ENCODE peak calls at places on chromosomes 4 and X, in five cellular contexts. M is tibial nerve, L is lung, A is heart left ventricle, O is substantia nigra. H is an unnamed sample.

GRCh38 chr4:17763352-17763890 is 18.0 kb downstream of the FAM184B start:
- DNase-seq in M (no peak), L (no peak), A (no peak), O (no peak), H (no peak)

GRCh38 chr4:81905966-81906365 is 434.3 kb upstream of the RASGEF1B start:
- DNase-seq in M (no peak), L (no peak), A (no peak), O (no peak), H (no peak)

GRCh38 chr4:179097741-179098140 is 1655.5 kb upstream of the AGA start:
- DNase-seq in M (no peak), L (no peak), A (no peak), O (no peak), H (no peak)

GRCh38 chr4:1395941-1396805 is 10.1 kb downstream of the NKX1-1 start:
- DNase-seq in M (no peak), L (no peak), A (no peak), O (no peak), H (no peak)

GRCh38 chr4:143921160-143921559 is 15.8 kb upstream of the GYPE start:
- DNase-seq in M (no peak), L (no peak), A (no peak), O (no peak), H (no peak)

GRCh38 chrX:49995021-49995731 is 72.8 kb downstream of the CLCN5 start:
- DNase-seq in M (no peak), L (no peak), A (no peak), O (no peak), H (no peak)

GRCh38 chr4:52976523-52977230 is 114.6 kb downstream of the RASL11B start:
- DNase-seq in M (no peak), L (no peak), A (no peak), O (no peak), H (no peak)

GRCh38 chr4:3128976-3129375 is 54.5 kb downstream of the HTT start:
- DNase-seq in M (no peak), L (no peak), A (no peak), O (no peak), H (no peak)

GRCh38 chrX:24341795-24342194 is 18.6 kb upstream of the SUPT20HL1 start:
- DNase-seq in M (no peak), L (no peak), A (no peak), O (no peak), H (no peak)

GRCh38 chrX:63686878-63687714 is 97.9 kb downstream of the ARHGEF9 start:
- DNase-seq in M (no peak), L (no peak), A (no peak), O (no peak), H (no peak)

GRCh38 chr4:67928547-67928946 is 34.7 kb downstream of the TMPRSS11A start:
- DNase-seq in M (no peak), L (no peak), A (no peak), O (no peak), H (no peak)

GRCh38 chr4:8648816-8649630 is 56.5 kb downstream of the CPZ start:
- DNase-seq in M (no peak), L (no peak), A (peak), O (no peak), H (no peak)

GRCh38 chr4:140291259-140291658 is 82.2 kb upstream of the SCOC start:
- DNase-seq in M (no peak), L (no peak), A (no peak), O (no peak), H (no peak)

GRCh38 chr4:45317739-45318138 is 591.4 kb upstream of the GNPDA2 start:
- DNase-seq in M (no peak), L (no peak), A (no peak), O (no peak), H (no peak)

GRCh38 chr4:5050520-5050955 is 742 bp upstream of the STK32B start:
- DNase-seq in M (peak), L (peak), A (peak), O (peak), H (peak)

GRCh38 chr4:947491-947971 is 15.3 kb downstream of the TMEM175 start:
- DNase-seq in M (no peak), L (no peak), A (peak), O (no peak), H (no peak)

GRCh38 chrX:101265869-101266428 is 25.2 kb downstream of the TAF7L start:
- DNase-seq in M (no peak), L (no peak), A (no peak), O (no peak), H (no peak)

GRCh38 chr4:144351306-144351705 is 210.8 kb upstream of the GYPA start:
- DNase-seq in M (no peak), L (no peak), A (no peak), O (no peak), H (no peak)

GRCh38 chr4:138910914-138911336 is 104.7 kb upstream of the NOCT start:
- DNase-seq in M (peak), L (peak), A (peak), O (peak), H (peak)

GRCh38 chrX:41667631-41668030 is 21.1 kb upstream of the GPR34 start:
- DNase-seq in M (no peak), L (no peak), A (no peak), O (no peak), H (no peak)

GRCh38 chrX:29471829-29472228 is 743.5 kb upstream of the MAGEB2 start:
- DNase-seq in M (no peak), L (no peak), A (no peak), O (no peak), H (no peak)

GRCh38 chr4:104971458-104971857 is 175.2 kb upstream of the TET2 start:
- DNase-seq in M (no peak), L (no peak), A (no peak), O (no peak), H (no peak)

GRCh38 chr4:147843162-147843561 is 111.3 kb downstream of the ARHGAP10 start:
- DNase-seq in M (no peak), L (no peak), A (no peak), O (no peak), H (no peak)

GRCh38 chrX:30741545-30741944 is 88.3 kb downstream of the GK start:
- DNase-seq in M (no peak), L (no peak), A (no peak), O (no peak), H (no peak)

GRCh38 chrX:7580127-7580526 is 262.8 kb upstream of the VCX start:
- DNase-seq in M (no peak), L (no peak), A (no peak), O (no peak), H (no peak)

GRCh38 chr4:68129793-68130192 is at the start of gene TMPRSS11F:
- DNase-seq in M (no peak), L (no peak), A (no peak), O (no peak), H (no peak)

GRCh38 chr4:97159625-97160024 is 983.7 kb downstream of the STPG2 start:
- DNase-seq in M (no peak), L (no peak), A (no peak), O (no peak), H (no peak)

GRCh38 chrX:16320765-16321355 is 153.6 kb downstream of the MAGEB17 start:
- DNase-seq in M (no peak), L (no peak), A (no peak), O (no peak), H (no peak)

GRCh38 chr4:159227984-159228383 is 125.1 kb downstream of the RAPGEF2 start:
- DNase-seq in M (peak), L (peak), A (peak), O (peak), H (no peak)

GRCh38 chr4:159232465-159233106 is 129.7 kb downstream of the RAPGEF2 start:
- DNase-seq in M (no peak), L (no peak), A (no peak), O (no peak), H (no peak)

GRCh38 chr4:159224412-159224811 is 121.5 kb downstream of the RAPGEF2 start:
- DNase-seq in M (no peak), L (no peak), A (no peak), O (no peak), H (no peak)

GRCh38 chr4:159227378-159227777 is 124.5 kb downstream of the RAPGEF2 start:
- DNase-seq in M (no peak), L (no peak), A (no peak), O (no peak), H (no peak)

DNA sequence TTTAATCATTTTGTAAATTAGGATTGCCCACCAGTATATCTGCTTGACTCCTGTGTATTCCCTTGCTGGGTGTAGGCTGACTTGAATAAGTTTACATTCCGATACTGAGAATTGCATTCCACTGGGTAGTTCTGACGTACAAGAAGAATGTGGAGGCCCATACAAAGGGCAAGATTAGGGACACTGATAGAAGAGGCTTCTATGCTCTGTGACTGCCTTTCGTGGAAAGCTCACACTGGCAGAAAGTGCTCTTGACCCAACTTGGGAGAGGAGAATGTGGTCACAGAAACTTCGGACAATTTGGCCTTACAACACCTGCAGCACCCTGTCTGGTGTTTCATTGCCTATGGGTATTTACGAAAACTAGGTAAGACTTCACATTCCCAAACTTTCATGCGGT is 126.3 kb downstream of the RAPGEF2 start:
- DNase-seq in M (no peak), L (no peak), A (no peak), O (no peak), H (no peak)
- H3K27ac ChIP-seq in M (peak), L (peak), A (peak), O (no peak), H (no peak)

DNA sequence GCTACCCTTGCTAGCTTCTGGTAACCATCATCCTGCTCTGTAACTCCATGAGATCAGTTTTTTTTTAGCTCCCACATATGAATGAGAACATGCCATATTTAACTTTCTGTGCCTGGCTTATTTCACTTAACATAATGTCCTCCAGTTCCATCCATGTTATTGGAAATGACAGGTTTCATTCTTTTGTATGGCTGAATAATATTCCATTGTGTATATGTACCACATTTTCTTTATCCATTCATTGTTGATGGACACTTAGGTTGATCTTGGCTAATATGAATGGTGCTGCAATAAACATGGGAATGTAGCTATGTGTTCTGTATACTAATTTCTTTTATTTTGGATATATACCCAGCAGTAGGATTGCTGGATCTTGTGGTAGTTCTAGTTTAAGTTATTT is 204.7 kb downstream of the BMPR1B start:
- DNase-seq in M (no peak), L (no peak), A (no peak), O (no peak), H (no peak)
- H3K27ac ChIP-seq in M (no peak), L (no peak), A (no peak), O (no peak), H (no peak)

GRCh38 chr4:76665721-76666120 is 230.7 kb downstream of the SHROOM3 start:
- DNase-seq in M (no peak), L (no peak), A (no peak), O (no peak), H (no peak)

GRCh38 chr4:76663794-76664193 is 228.8 kb downstream of the SHROOM3 start:
- DNase-seq in M (no peak), L (no peak), A (no peak), O (no peak), H (no peak)

GRCh38 chr4:76666940-76667532 is 230.9 kb downstream of the SOWAHB start:
- DNase-seq in M (no peak), L (no peak), A (no peak), O (no peak), H (no peak)

GRCh38 chr4:76670631-76671030 is 227.3 kb downstream of the SOWAHB start:
- DNase-seq in M (no peak), L (no peak), A (no peak), O (no peak), H (no peak)

DNA sequence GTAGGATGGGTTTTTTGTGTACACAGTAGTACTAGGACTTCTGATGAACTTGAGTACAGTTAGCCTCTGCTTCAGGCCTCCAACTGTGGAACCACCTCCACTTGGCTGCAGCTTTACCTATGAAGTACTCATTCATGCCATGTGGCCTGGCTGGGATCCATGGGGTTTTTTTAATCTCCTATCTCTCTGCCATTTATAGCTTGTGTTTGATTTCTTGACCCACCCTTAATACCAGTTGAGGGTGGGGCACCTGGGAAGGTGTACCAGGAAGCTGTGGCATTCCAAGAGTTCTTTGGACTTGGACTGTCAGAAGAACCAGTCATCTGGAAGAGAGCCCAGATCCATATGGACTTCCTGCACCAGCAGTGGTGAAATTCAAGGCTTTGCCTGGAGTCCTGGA is 230.1 kb downstream of the SHROOM3 start:
- DNase-seq in M (no peak), L (peak), A (no peak), O (no peak), H (no peak)
- H3K27ac ChIP-seq in M (no peak), L (no peak), A (no peak), O (no peak), H (no peak)

GRCh38 chr4:109433281-109434006 is at the start of gene SEC24B:
- DNase-seq in M (peak), L (peak), A (peak), O (peak), H (peak)

GRCh38 chr4:109434793-109435080 is 1.1 kb downstream of the SEC24B start:
- DNase-seq in M (no peak), L (no peak), A (no peak), O (no peak), H (no peak)

GRCh38 chr4:109434007-109434792 is 585 bp downstream of the SEC24B start:
- DNase-seq in M (peak), L (peak), A (peak), O (peak), H (peak)

GRCh38 chr4:109432203-109432602 is 1.4 kb upstream of the SEC24B start:
- DNase-seq in M (no peak), L (no peak), A (no peak), O (no peak), H (no peak)

DNA sequence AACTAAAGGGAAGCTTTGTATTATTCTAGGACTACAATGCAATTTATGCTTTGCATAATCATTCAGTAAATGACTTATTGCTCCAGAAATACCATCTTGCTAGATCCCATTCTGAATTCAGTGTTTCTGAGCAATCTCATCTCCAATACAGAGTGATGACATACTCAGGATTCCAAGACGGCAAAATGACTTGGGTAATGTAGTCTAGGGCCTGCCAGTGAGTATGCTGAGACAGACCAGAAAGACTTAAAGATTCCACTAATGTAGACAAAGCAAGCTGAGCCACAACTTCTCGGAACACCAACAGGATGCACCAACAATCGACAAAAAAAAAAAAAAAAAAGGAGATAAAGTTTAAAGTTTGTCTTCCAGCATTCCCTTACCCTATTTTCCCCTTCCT is 939 bp upstream of the SEC24B start:
- DNase-seq in M (no peak), L (no peak), A (no peak), O (no peak), H (no peak)
- H3K27ac ChIP-seq in M (peak), L (peak), A (peak), O (no peak), H (peak)

DNA sequence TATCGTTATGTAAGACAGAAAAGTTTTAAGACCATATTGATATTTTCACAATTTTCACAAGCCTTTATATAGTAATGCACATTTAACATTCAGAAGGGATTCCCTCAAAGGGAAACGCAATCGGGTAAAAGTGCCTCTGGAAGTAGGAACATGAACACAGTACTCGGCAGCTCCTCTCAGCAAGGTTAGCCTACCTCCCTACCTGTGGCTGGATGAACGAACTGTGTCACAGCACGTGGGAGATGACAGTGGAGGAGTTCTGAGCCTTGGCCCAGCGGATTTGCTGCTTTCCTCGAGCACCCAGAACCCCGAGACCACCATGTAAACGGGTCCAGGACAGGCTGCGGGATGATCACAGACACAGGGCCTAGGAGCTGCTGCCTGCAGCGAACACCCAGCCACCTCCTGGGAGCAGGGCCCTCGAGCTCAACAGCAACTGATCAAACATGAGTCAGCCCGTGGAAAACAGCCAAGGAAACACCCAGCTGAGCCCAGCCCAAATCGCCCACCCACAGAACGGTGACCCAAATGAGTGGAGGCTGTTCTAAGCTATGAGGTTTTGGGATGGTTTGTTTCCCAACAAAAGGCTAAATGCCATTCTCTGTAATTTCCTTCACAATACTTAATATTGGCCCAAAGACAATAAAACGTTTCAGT is 30.4 kb downstream of the FAT1 start:
- DNase-seq in M (peak), L (peak), A (peak), O (no peak), H (no peak)
- H3K27ac ChIP-seq in M (peak), L (peak), A (no peak), O (no peak), H (no peak)

DNA sequence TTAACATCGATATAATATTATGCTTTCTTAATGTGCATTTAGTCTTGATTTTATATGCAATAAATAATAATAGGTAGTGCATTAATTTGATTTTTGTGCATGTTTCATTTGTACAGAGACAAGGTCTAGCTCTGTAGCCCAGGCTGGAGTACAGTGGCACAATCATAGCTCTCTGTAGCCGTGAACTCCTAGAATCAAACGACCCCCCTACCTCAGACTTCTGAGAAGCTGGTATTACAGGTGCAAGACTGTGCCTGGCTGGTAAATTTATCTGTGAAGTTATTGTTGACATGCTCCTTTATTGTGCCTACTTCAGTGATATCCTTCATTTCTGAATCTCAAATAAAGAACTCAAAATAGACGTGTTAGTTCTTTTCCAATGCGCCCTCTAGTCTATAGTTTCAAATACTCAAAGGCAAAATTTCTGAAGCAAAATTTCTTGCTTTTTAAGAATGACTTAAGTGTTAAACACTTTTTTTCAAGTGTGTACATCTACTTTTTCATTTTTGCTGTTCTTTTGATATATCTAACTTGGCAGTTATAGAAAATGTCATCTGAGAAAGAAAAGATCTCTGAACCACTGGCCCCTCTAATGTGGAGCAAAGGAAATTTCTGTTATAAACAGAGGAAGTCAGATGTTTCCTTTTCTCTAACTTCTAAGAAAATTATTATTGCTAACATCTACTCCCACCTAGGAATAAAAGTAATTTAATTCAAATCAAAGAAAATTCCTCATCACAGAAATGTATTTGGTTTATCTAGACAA is 28.3 kb upstream of the GUCY1A1 start:
- DNase-seq in M (no peak), L (no peak), A (no peak), O (no peak), H (no peak)
- H3K27ac ChIP-seq in M (no peak), L (no peak), A (no peak), O (no peak), H (no peak)

GRCh38 chr4:165433529-165433928 is 54.7 kb downstream of the CPE start:
- DNase-seq in M (no peak), L (no peak), A (no peak), O (no peak), H (no peak)
- H3K27ac ChIP-seq in M (no peak), L (no peak), A (no peak), O (no peak), H (no peak)

GRCh38 chr4:86977621-86978184 is 42.9 kb downstream of the AFF1 start:
- DNase-seq in M (no peak), L (no peak), A (no peak), O (no peak), H (no peak)

GRCh38 chr4:86976801-86977485 is 42.1 kb downstream of the AFF1 start:
- DNase-seq in M (no peak), L (no peak), A (no peak), O (no peak), H (no peak)

GRCh38 chr4:86980230-86980629 is 45.4 kb downstream of the AFF1 start:
- DNase-seq in M (no peak), L (no peak), A (no peak), O (no peak), H (no peak)

GRCh38 chr4:86975927-86976326 is 41.1 kb downstream of the AFF1 start:
- DNase-seq in M (no peak), L (no peak), A (no peak), O (no peak), H (no peak)

DNA sequence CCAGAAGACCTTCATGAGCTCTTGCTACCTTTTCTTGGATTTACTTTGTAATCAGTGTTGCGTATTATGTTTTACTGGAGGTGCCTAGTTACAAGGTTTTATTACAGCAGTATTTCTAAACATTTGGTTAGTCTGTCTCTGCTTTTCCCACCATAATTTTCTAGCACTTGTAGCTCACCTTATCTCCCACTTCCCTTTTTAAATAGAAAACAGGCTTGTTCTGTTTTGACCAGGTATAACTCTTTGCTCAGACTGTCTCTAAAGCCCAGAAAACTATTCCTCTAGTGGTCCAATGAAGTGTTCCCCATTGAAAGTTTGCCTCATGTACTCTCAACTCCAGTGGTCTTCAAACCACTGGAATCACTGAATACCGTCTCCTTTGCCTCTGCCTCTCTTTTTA is 43.9 kb downstream of the AFF1 start:
- DNase-seq in M (no peak), L (no peak), A (no peak), O (no peak), H (no peak)
- H3K27ac ChIP-seq in M (no peak), L (no peak), A (no peak), O (no peak), H (no peak)